ENCODE peak calls at places on chromosomes 3 and 15, in five cellular contexts. One of them, this sample, is unnamed.

GRCh38 chr15:90075420-90076289 is 26.6 kb downstream of the IDH2 start:
- DNase-seq in astrocyte: peak; percentile 27
- DNase-seq in OCI-LY7: no peak
- DNase-seq in fibroblast of lung: peak; percentile 47
- DNase-seq in hepatocyte: peak; percentile 66
- DNase-seq in this sample: no peak

GRCh38 chr3:116186128-116186527 is 259.2 kb downstream of the LSAMP start:
- DNase-seq in astrocyte: peak; percentile 4
- DNase-seq in OCI-LY7: no peak
- DNase-seq in fibroblast of lung: peak; percentile 8
- DNase-seq in hepatocyte: no peak
- DNase-seq in this sample: no peak

GRCh38 chr3:143207338-143207961 is 87.9 kb downstream of the CHST2 start:
- DNase-seq in fibroblast of lung: peak; percentile 91
- DNase-seq in astrocyte: peak; percentile 88
- DNase-seq in hepatocyte: no peak
- DNase-seq in OCI-LY7: peak; percentile 92
- DNase-seq in this sample: peak; percentile 64

GRCh38 chr3:67655364-67656121 is 1.1 kb upstream of the SUCLG2 start:
- DNase-seq in astrocyte: no peak
- DNase-seq in fibroblast of lung: no peak
- DNase-seq in hepatocyte: no peak
- DNase-seq in OCI-LY7: peak; percentile 32
- DNase-seq in this sample: peak; percentile 91

GRCh38 chr3:49900491-49901153 is 3.1 kb downstream of the MST1R start:
- DNase-seq in fibroblast of lung: peak; percentile 47
- DNase-seq in hepatocyte: peak; percentile 73
- DNase-seq in astrocyte: peak; percentile 26
- DNase-seq in OCI-LY7: peak; percentile 65
- DNase-seq in this sample: no peak

GRCh38 chr3:167274141-167274874 is 105.8 kb downstream of the ZBBX start:
- DNase-seq in hepatocyte: no peak
- DNase-seq in fibroblast of lung: no peak
- DNase-seq in astrocyte: no peak
- DNase-seq in OCI-LY7: no peak
- DNase-seq in this sample: no peak

GRCh38 chr3:56323986-56324420 is 144.3 kb downstream of the ERC2 start:
- DNase-seq in astrocyte: peak; percentile 86
- DNase-seq in fibroblast of lung: peak; percentile 88
- DNase-seq in hepatocyte: peak; percentile 44
- DNase-seq in OCI-LY7: no peak
- DNase-seq in this sample: no peak

GRCh38 chr3:144553301-144553700 is 581.7 kb downstream of the DIPK2A start:
- DNase-seq in OCI-LY7: no peak
- DNase-seq in fibroblast of lung: no peak
- DNase-seq in astrocyte: no peak
- DNase-seq in hepatocyte: no peak
- DNase-seq in this sample: no peak

GRCh38 chr15:101150723-101151040 is 101.2 kb downstream of the CHSY1 start:
- DNase-seq in OCI-LY7: no peak
- DNase-seq in fibroblast of lung: no peak
- DNase-seq in astrocyte: no peak
- DNase-seq in hepatocyte: no peak
- DNase-seq in this sample: no peak

GRCh38 chr3:40524571-40525285 is at the start of gene ZNF621:
- DNase-seq in OCI-LY7: peak; percentile 75
- DNase-seq in astrocyte: peak; percentile 68
- DNase-seq in fibroblast of lung: peak; percentile 83
- DNase-seq in hepatocyte: peak; percentile 95
- DNase-seq in this sample: peak; percentile 80

GRCh38 chr3:187062526-187063177 is 76.6 kb downstream of the RPL39L start:
- DNase-seq in fibroblast of lung: peak; percentile 75
- DNase-seq in astrocyte: peak; percentile 73
- DNase-seq in OCI-LY7: no peak
- DNase-seq in hepatocyte: no peak
- DNase-seq in this sample: no peak

GRCh38 chr15:33135355-33135781 is 59.1 kb downstream of the FMN1 start:
- DNase-seq in fibroblast of lung: peak; percentile 32
- DNase-seq in hepatocyte: no peak
- DNase-seq in astrocyte: peak; percentile 29
- DNase-seq in OCI-LY7: no peak
- DNase-seq in this sample: no peak

GRCh38 chr3:98095870-98096269 is 8.9 kb downstream of the OR5AC2 start:
- DNase-seq in fibroblast of lung: no peak
- DNase-seq in hepatocyte: peak; percentile 32
- DNase-seq in OCI-LY7: no peak
- DNase-seq in astrocyte: no peak
- DNase-seq in this sample: no peak

GRCh38 chr3:50316657-50317242 is 5.8 kb downstream of the HYAL2 start:
- DNase-seq in astrocyte: peak; percentile 65
- DNase-seq in OCI-LY7: peak; percentile 42
- DNase-seq in hepatocyte: peak; percentile 91
- DNase-seq in fibroblast of lung: peak; percentile 79
- DNase-seq in this sample: no peak

GRCh38 chr3:156409694-156410093 is 145.2 kb downstream of the SSR3 start:
- DNase-seq in fibroblast of lung: peak; percentile 64
- DNase-seq in hepatocyte: no peak
- DNase-seq in OCI-LY7: no peak
- DNase-seq in astrocyte: peak; percentile 65
- DNase-seq in this sample: no peak

GRCh38 chr15:79682285-79682684 is 214.5 kb downstream of the MTHFS start:
- DNase-seq in astrocyte: peak; percentile 82
- DNase-seq in fibroblast of lung: peak; percentile 90
- DNase-seq in hepatocyte: peak; percentile 18
- DNase-seq in OCI-LY7: no peak
- DNase-seq in this sample: no peak

GRCh38 chr3:161291191-161291901 is 70.2 kb downstream of the NMD3 start:
- DNase-seq in fibroblast of lung: no peak
- DNase-seq in astrocyte: no peak
- DNase-seq in hepatocyte: no peak
- DNase-seq in OCI-LY7: no peak
- DNase-seq in this sample: no peak

GRCh38 chr3:58776231-58776630 is 109.7 kb upstream of the FAM3D start:
- DNase-seq in fibroblast of lung: no peak
- DNase-seq in hepatocyte: no peak
- DNase-seq in OCI-LY7: no peak
- DNase-seq in astrocyte: no peak
- DNase-seq in this sample: no peak

GRCh38 chr3:64022451-64023186 is 675 bp downstream of the PSMD6 start:
- DNase-seq in fibroblast of lung: peak; percentile 29
- DNase-seq in astrocyte: no peak
- DNase-seq in OCI-LY7: no peak
- DNase-seq in hepatocyte: peak; percentile 11
- DNase-seq in this sample: peak; percentile 20

GRCh38 chr3:191987951-191988350 is 527.0 kb downstream of the PYDC2 start:
- DNase-seq in hepatocyte: no peak
- DNase-seq in fibroblast of lung: peak; percentile 68
- DNase-seq in OCI-LY7: no peak
- DNase-seq in astrocyte: peak; percentile 62
- DNase-seq in this sample: no peak

GRCh38 chr3:194619741-194620140 is 13.5 kb downstream of the TMEM44 start:
- DNase-seq in fibroblast of lung: no peak
- DNase-seq in astrocyte: no peak
- DNase-seq in OCI-LY7: no peak
- DNase-seq in hepatocyte: no peak
- DNase-seq in this sample: no peak

GRCh38 chr3:67700596-67700995 is 46.2 kb upstream of the SUCLG2 start:
- DNase-seq in fibroblast of lung: no peak
- DNase-seq in OCI-LY7: no peak
- DNase-seq in astrocyte: no peak
- DNase-seq in hepatocyte: no peak
- DNase-seq in this sample: no peak

GRCh38 chr3:144900366-144900765 is 928.7 kb downstream of the DIPK2A start:
- DNase-seq in hepatocyte: no peak
- DNase-seq in OCI-LY7: no peak
- DNase-seq in astrocyte: no peak
- DNase-seq in fibroblast of lung: peak; percentile 0
- DNase-seq in this sample: no peak

GRCh38 chr15:55344206-55344605 is 25.2 kb downstream of the PIGB start:
- DNase-seq in hepatocyte: no peak
- DNase-seq in OCI-LY7: no peak
- DNase-seq in fibroblast of lung: peak; percentile 43
- DNase-seq in astrocyte: peak; percentile 12
- DNase-seq in this sample: no peak

GRCh38 chr3:50264389-50264963 is 4.5 kb upstream of the SEMA3B start:
- DNase-seq in OCI-LY7: no peak
- DNase-seq in hepatocyte: peak; percentile 98
- DNase-seq in fibroblast of lung: peak; percentile 97
- DNase-seq in astrocyte: peak; percentile 94
- DNase-seq in this sample: no peak

GRCh38 chr15:100889359-100890058 is 9.9 kb downstream of the ALDH1A3 start:
- DNase-seq in astrocyte: peak; percentile 75
- DNase-seq in OCI-LY7: no peak
- DNase-seq in hepatocyte: peak; percentile 59
- DNase-seq in fibroblast of lung: peak; percentile 83
- DNase-seq in this sample: peak; percentile 47

GRCh38 chr15:74036271-74037170 is 42.0 kb downstream of the PML start:
- DNase-seq in hepatocyte: peak; percentile 79
- DNase-seq in astrocyte: peak; percentile 22
- DNase-seq in fibroblast of lung: peak; percentile 50
- DNase-seq in OCI-LY7: peak; percentile 8
- DNase-seq in this sample: peak; percentile 15

GRCh38 chr3:42755681-42756578 is 17.1 kb downstream of the CCDC13 start:
- DNase-seq in fibroblast of lung: peak; percentile 16
- DNase-seq in hepatocyte: peak; percentile 67
- DNase-seq in astrocyte: no peak
- DNase-seq in OCI-LY7: peak; percentile 19
- DNase-seq in this sample: no peak

GRCh38 chr15:101172421-101173097 is 79.3 kb downstream of the CHSY1 start:
- DNase-seq in hepatocyte: no peak
- DNase-seq in fibroblast of lung: no peak
- DNase-seq in OCI-LY7: no peak
- DNase-seq in astrocyte: no peak
- DNase-seq in this sample: peak; percentile 71

GRCh38 chr3:192026656-192027055 is 565.7 kb downstream of the PYDC2 start:
- DNase-seq in OCI-LY7: no peak
- DNase-seq in hepatocyte: no peak
- DNase-seq in astrocyte: no peak
- DNase-seq in fibroblast of lung: no peak
- DNase-seq in this sample: no peak

GRCh38 chr3:24048843-24049242 is 103.8 kb downstream of the NR1D2 start:
- DNase-seq in hepatocyte: no peak
- DNase-seq in OCI-LY7: no peak
- DNase-seq in astrocyte: no peak
- DNase-seq in fibroblast of lung: no peak
- DNase-seq in this sample: no peak

GRCh38 chr3:101900736-101901135 is 51.4 kb downstream of the NFKBIZ start:
- DNase-seq in astrocyte: no peak
- DNase-seq in hepatocyte: no peak
- DNase-seq in fibroblast of lung: no peak
- DNase-seq in OCI-LY7: no peak
- DNase-seq in this sample: no peak

GRCh38 chr3:149610351-149611105 is 47.3 kb downstream of the WWTR1 start:
- DNase-seq in astrocyte: no peak
- DNase-seq in hepatocyte: peak; percentile 24
- DNase-seq in OCI-LY7: no peak
- DNase-seq in fibroblast of lung: no peak
- DNase-seq in this sample: no peak

GRCh38 chr3:149612456-149612855 is 45.4 kb downstream of the WWTR1 start:
- DNase-seq in OCI-LY7: no peak
- DNase-seq in astrocyte: no peak
- DNase-seq in fibroblast of lung: no peak
- DNase-seq in hepatocyte: no peak
- DNase-seq in this sample: no peak

GRCh38 chr3:149611149-149611548 is 46.7 kb downstream of the WWTR1 start:
- DNase-seq in astrocyte: no peak
- DNase-seq in OCI-LY7: no peak
- DNase-seq in fibroblast of lung: no peak
- DNase-seq in hepatocyte: no peak
- DNase-seq in this sample: no peak

GRCh38 chr3:149615731-149616221 is 42.0 kb downstream of the WWTR1 start:
- DNase-seq in hepatocyte: no peak
- DNase-seq in astrocyte: no peak
- DNase-seq in OCI-LY7: no peak
- DNase-seq in fibroblast of lung: peak; percentile 28
- DNase-seq in this sample: no peak

GRCh38 chr3:149613988-149614387 is 43.8 kb downstream of the WWTR1 start:
- DNase-seq in astrocyte: no peak
- DNase-seq in OCI-LY7: no peak
- DNase-seq in fibroblast of lung: no peak
- DNase-seq in hepatocyte: no peak
- DNase-seq in this sample: no peak
- H3K4me1 ChIP-seq in astrocyte: peaks cover 40% of the 10 kb centered on the region
- H3K4me1 ChIP-seq in OCI-LY7: no peaks in the 10 kb centered on the region
- H3K4me1 ChIP-seq in fibroblast of lung: peaks cover 8% of the 10 kb centered on the region
- H3K4me1 ChIP-seq in hepatocyte: peaks cover 22% of the 10 kb centered on the region
- H3K4me1 ChIP-seq in this sample: no peaks in the 10 kb centered on the region

DNA sequence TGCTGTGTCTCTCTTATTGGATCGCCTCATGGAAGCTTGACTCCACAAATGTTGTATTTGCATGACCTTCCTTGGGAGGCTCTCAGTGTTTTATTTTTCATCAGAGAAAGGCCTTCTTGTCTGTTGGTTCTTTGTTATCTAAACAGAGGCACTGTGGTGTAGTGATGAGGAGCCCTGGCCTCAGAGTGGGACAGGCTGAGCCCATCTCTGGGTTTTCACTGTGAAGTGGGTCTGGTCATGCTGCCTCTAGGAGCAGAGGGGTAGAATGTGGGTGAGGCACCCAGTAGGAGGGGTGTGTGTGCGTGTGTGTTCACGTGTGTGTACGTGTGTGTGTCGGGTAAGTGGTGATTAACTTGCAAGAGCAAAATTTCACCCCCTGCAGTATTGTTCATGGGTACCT is 14.4 kb downstream of the KLF13 start:
- DNase-seq in fibroblast of lung: no peak
- DNase-seq in hepatocyte: no peak
- DNase-seq in astrocyte: no peak
- DNase-seq in OCI-LY7: no peak
- DNase-seq in this sample: no peak
- H4K20me1 ChIP-seq in fibroblast of lung: no peaks in the 10 kb centered on the region
- H4K20me1 ChIP-seq in hepatocyte: peaks cover 98% of the 10 kb centered on the region
- H4K20me1 ChIP-seq in astrocyte: peaks cover 97% of the 10 kb centered on the region
- H4K20me1 ChIP-seq in OCI-LY7: peaks cover 44% of the 10 kb centered on the region
- H4K20me1 ChIP-seq in this sample: peaks cover 98% of the 10 kb centered on the region

GRCh38 chr3:184812845-184813157 is 835 bp downstream of the VPS8 start:
- DNase-seq in astrocyte: no peak
- DNase-seq in fibroblast of lung: no peak
- DNase-seq in OCI-LY7: no peak
- DNase-seq in hepatocyte: no peak
- DNase-seq in this sample: no peak
- H3K4me1 ChIP-seq in astrocyte: peaks cover 13% of the 10 kb centered on the region
- H3K4me1 ChIP-seq in fibroblast of lung: peaks cover 7% of the 10 kb centered on the region
- H3K4me1 ChIP-seq in OCI-LY7: peaks cover 27% of the 10 kb centered on the region
- H3K4me1 ChIP-seq in hepatocyte: peaks cover 7% of the 10 kb centered on the region
- H3K4me1 ChIP-seq in this sample: peaks cover 28% of the 10 kb centered on the region

DNA sequence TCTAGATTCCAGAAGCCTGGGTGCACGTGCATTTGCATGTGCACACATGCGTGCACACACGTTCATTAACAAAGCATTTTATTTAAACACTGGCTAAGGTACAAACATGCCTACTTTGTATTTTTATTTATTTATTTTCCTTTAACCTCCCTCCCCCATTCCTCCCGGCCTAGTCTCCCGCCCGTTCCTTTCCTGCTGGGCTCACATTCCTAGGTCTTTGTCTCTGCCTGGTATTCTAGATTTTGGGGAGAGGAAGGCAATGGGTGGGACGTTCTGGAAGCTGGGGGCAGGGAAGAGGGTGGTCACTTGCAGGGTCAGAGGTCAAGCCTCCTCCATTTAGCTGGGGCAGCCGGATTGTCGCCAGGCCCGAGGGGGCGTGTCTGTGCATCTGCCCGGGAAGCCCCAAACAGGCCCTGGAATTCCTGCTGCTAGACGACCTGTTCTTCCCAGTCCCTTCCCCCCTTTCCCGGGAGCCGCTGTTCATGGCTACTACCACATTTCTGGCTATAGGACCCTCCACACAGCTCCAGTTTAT is 51.8 kb downstream of the TRIM71 start:
- DNase-seq in hepatocyte: no peak
- DNase-seq in fibroblast of lung: no peak
- DNase-seq in OCI-LY7: no peak
- DNase-seq in astrocyte: no peak
- DNase-seq in this sample: no peak
- H4K20me1 ChIP-seq in hepatocyte: peaks cover 4% of the 10 kb centered on the region
- H4K20me1 ChIP-seq in fibroblast of lung: no peaks in the 10 kb centered on the region
- H4K20me1 ChIP-seq in OCI-LY7: no peaks in the 10 kb centered on the region
- H4K20me1 ChIP-seq in astrocyte: no peaks in the 10 kb centered on the region
- H4K20me1 ChIP-seq in this sample: no peaks in the 10 kb centered on the region